ENCODE peak calls at places on chromosomes 5 and 9, in five cellular contexts. One of them, this sample, is unnamed.

GRCh38 chr9:123234853-123235252 is 33.5 kb downstream of the STRBP start:
- DNase-seq in bronchial epithelial cell: no peak
- DNase-seq in SJSA1: no peak
- DNase-seq in mammary epithelial cell: no peak
- DNase-seq in SK-N-MC: no peak
- DNase-seq in this sample: no peak

GRCh38 chr9:19009566-19009965 is 23.4 kb downstream of the SAXO1 start:
- DNase-seq in bronchial epithelial cell: no peak
- DNase-seq in SJSA1: no peak
- DNase-seq in mammary epithelial cell: no peak
- DNase-seq in SK-N-MC: no peak
- DNase-seq in this sample: no peak

GRCh38 chr5:116681334-116682013 is 106.9 kb upstream of the SEMA6A start:
- DNase-seq in bronchial epithelial cell: no peak
- DNase-seq in SJSA1: no peak
- DNase-seq in mammary epithelial cell: no peak
- DNase-seq in SK-N-MC: no peak
- DNase-seq in this sample: no peak

GRCh38 chr5:135582099-135582781 is 3.4 kb upstream of the CXCL14 start:
- DNase-seq in bronchial epithelial cell: no peak
- DNase-seq in SJSA1: no peak
- DNase-seq in mammary epithelial cell: no peak
- DNase-seq in SK-N-MC: no peak
- DNase-seq in this sample: no peak

GRCh38 chr5:9245071-9245470 is 300.8 kb downstream of the SEMA5A start:
- DNase-seq in bronchial epithelial cell: no peak
- DNase-seq in SJSA1: no peak
- DNase-seq in mammary epithelial cell: peak
- DNase-seq in SK-N-MC: no peak
- DNase-seq in this sample: no peak

GRCh38 chr5:53878015-53878414 is 317.6 kb downstream of the NDUFS4 start:
- DNase-seq in bronchial epithelial cell: no peak
- DNase-seq in SJSA1: no peak
- DNase-seq in mammary epithelial cell: no peak
- DNase-seq in SK-N-MC: no peak
- DNase-seq in this sample: no peak

GRCh38 chr5:77102549-77102948 is 15.5 kb upstream of the ZBED3 start:
- DNase-seq in bronchial epithelial cell: no peak
- DNase-seq in SJSA1: no peak
- DNase-seq in mammary epithelial cell: no peak
- DNase-seq in SK-N-MC: no peak
- DNase-seq in this sample: no peak

GRCh38 chr5:142316051-142316450 is 8.8 kb downstream of the SPRY4 start:
- DNase-seq in bronchial epithelial cell: no peak
- DNase-seq in SJSA1: peak
- DNase-seq in mammary epithelial cell: no peak
- DNase-seq in SK-N-MC: peak
- DNase-seq in this sample: no peak

GRCh38 chr5:13250450-13251291 is 693.8 kb downstream of the DNAH5 start:
- DNase-seq in bronchial epithelial cell: peak
- DNase-seq in SJSA1: no peak
- DNase-seq in mammary epithelial cell: no peak
- DNase-seq in SK-N-MC: no peak
- DNase-seq in this sample: no peak

GRCh38 chr9:107119294-107119693 is 163.8 kb upstream of the RAD23B start:
- DNase-seq in bronchial epithelial cell: no peak
- DNase-seq in SJSA1: no peak
- DNase-seq in mammary epithelial cell: no peak
- DNase-seq in SK-N-MC: no peak
- DNase-seq in this sample: no peak

GRCh38 chr5:150422758-150423157 is 10.0 kb upstream of the CD74 start:
- DNase-seq in bronchial epithelial cell: no peak
- DNase-seq in SJSA1: no peak
- DNase-seq in mammary epithelial cell: no peak
- DNase-seq in SK-N-MC: no peak
- DNase-seq in this sample: no peak

GRCh38 chr9:135814421-135814820 is 92.9 kb downstream of the CAMSAP1 start:
- DNase-seq in bronchial epithelial cell: no peak
- DNase-seq in SJSA1: no peak
- DNase-seq in mammary epithelial cell: no peak
- DNase-seq in SK-N-MC: no peak
- DNase-seq in this sample: no peak

GRCh38 chr5:137145726-137146125 is 353.4 kb downstream of the SPOCK1 start:
- DNase-seq in bronchial epithelial cell: peak
- DNase-seq in SJSA1: peak
- DNase-seq in mammary epithelial cell: no peak
- DNase-seq in SK-N-MC: no peak
- DNase-seq in this sample: no peak

GRCh38 chr9:78300209-78300608 is 3.3 kb downstream of the PSAT1 start:
- DNase-seq in bronchial epithelial cell: no peak
- DNase-seq in SJSA1: no peak
- DNase-seq in mammary epithelial cell: no peak
- DNase-seq in SK-N-MC: no peak
- DNase-seq in this sample: no peak

GRCh38 chr5:124871299-124871698 is 124.9 kb upstream of the ZNF608 start:
- DNase-seq in bronchial epithelial cell: peak
- DNase-seq in SJSA1: no peak
- DNase-seq in mammary epithelial cell: peak
- DNase-seq in SK-N-MC: no peak
- DNase-seq in this sample: peak

GRCh38 chr5:53037141-53037859 is 48.1 kb downstream of the ITGA2 start:
- DNase-seq in bronchial epithelial cell: peak
- DNase-seq in SJSA1: peak
- DNase-seq in mammary epithelial cell: peak
- DNase-seq in SK-N-MC: no peak
- DNase-seq in this sample: no peak

GRCh38 chr5:15524712-15525111 is 24.7 kb downstream of the FBXL7 start:
- DNase-seq in bronchial epithelial cell: no peak
- DNase-seq in SJSA1: no peak
- DNase-seq in mammary epithelial cell: no peak
- DNase-seq in SK-N-MC: no peak
- DNase-seq in this sample: no peak

GRCh38 chr5:170552486-170553122 is 48.8 kb downstream of the KCNIP1 start:
- DNase-seq in bronchial epithelial cell: no peak
- DNase-seq in SJSA1: peak
- DNase-seq in mammary epithelial cell: no peak
- DNase-seq in SK-N-MC: no peak
- DNase-seq in this sample: peak

GRCh38 chr5:124519396-124519795 is 227.0 kb downstream of the ZNF608 start:
- DNase-seq in bronchial epithelial cell: peak
- DNase-seq in SJSA1: peak
- DNase-seq in mammary epithelial cell: peak
- DNase-seq in SK-N-MC: no peak
- DNase-seq in this sample: peak

GRCh38 chr5:165881259-165881658 is 2375.8 kb downstream of the MAT2B start:
- DNase-seq in bronchial epithelial cell: no peak
- DNase-seq in SJSA1: no peak
- DNase-seq in mammary epithelial cell: no peak
- DNase-seq in SK-N-MC: no peak
- DNase-seq in this sample: no peak

GRCh38 chr9:24939099-24939850 is 393.6 kb upstream of the IZUMO3 start:
- DNase-seq in bronchial epithelial cell: no peak
- DNase-seq in SJSA1: no peak
- DNase-seq in mammary epithelial cell: no peak
- DNase-seq in SK-N-MC: no peak
- DNase-seq in this sample: no peak
- H3K4me3 ChIP-seq in bronchial epithelial cell: no peak
- H3K4me3 ChIP-seq in SJSA1: no peak
- H3K4me3 ChIP-seq in mammary epithelial cell: no peak
- H3K4me3 ChIP-seq in SK-N-MC: no peak
- H3K4me3 ChIP-seq in this sample: no peak

GRCh38 chr5:79070002-79070567 is 518 bp downstream of the BHMT2 start:
- DNase-seq in bronchial epithelial cell: no peak
- DNase-seq in SJSA1: no peak
- DNase-seq in mammary epithelial cell: no peak
- DNase-seq in SK-N-MC: no peak
- DNase-seq in this sample: no peak

GRCh38 chr5:79074641-79075040 is 5.1 kb downstream of the BHMT2 start:
- DNase-seq in bronchial epithelial cell: peak
- DNase-seq in SJSA1: peak
- DNase-seq in mammary epithelial cell: peak
- DNase-seq in SK-N-MC: no peak
- DNase-seq in this sample: peak

GRCh38 chr5:79069488-79070001 is at the start of the genes BHMT2 and DMGDH:
- DNase-seq in bronchial epithelial cell: no peak
- DNase-seq in SJSA1: no peak
- DNase-seq in mammary epithelial cell: no peak
- DNase-seq in SK-N-MC: no peak
- DNase-seq in this sample: no peak
- H3K4me3 ChIP-seq in bronchial epithelial cell: no peak
- H3K4me3 ChIP-seq in SJSA1: no peak
- H3K4me3 ChIP-seq in mammary epithelial cell: peak
- H3K4me3 ChIP-seq in SK-N-MC: no peak
- H3K4me3 ChIP-seq in this sample: peak

DNA sequence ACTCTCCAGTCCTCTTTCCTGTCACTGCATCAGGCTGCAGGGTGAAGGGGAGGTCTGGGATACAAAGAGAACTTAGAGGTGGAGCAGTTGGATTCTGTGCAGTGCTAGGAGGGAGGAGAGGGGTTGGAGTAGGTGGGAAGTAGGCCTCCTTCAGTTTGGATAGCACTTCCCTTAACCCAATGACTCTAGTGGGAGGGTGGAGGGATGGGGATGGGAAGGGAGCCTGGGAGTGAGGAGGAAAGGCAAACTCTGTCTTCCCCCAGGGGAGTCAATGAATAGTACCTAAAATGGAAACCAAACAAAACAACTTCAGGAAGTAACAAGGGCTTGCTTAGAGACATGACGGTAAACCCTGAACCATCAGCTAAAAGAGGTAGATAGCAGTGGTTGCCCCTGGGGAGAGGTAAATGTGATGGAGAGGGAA is 30.7 kb downstream of the GSN start:
- DNase-seq in bronchial epithelial cell: peak
- DNase-seq in SJSA1: no peak
- DNase-seq in mammary epithelial cell: no peak
- DNase-seq in SK-N-MC: no peak
- DNase-seq in this sample: no peak
- H3K4me3 ChIP-seq in bronchial epithelial cell: no peak
- H3K4me3 ChIP-seq in SJSA1: no peak
- H3K4me3 ChIP-seq in mammary epithelial cell: no peak
- H3K4me3 ChIP-seq in SK-N-MC: no peak
- H3K4me3 ChIP-seq in this sample: no peak

DNA sequence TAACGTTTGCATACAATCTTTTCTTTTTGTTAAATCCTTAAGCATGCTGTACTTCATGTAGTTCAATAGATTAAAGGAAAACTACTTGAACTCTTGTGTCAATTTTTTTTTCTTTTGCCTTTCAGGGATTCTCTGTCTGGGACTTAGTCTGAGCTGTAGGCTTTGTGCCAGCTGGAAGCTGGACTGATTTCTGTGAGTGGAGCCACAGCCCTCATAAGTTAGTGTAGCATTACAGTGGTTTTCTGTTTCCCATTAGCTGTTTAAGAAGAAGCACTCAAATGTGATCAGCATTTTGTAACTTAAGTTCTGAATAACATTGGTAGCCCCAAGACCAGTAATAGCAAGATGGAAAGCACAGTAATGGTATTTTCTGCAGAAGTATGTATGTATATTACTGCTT is 330.6 kb upstream of the MEF2C start:
- DNase-seq in bronchial epithelial cell: no peak
- DNase-seq in SJSA1: no peak
- DNase-seq in mammary epithelial cell: no peak
- DNase-seq in SK-N-MC: no peak
- DNase-seq in this sample: peak
- H3K4me3 ChIP-seq in bronchial epithelial cell: no peak
- H3K4me3 ChIP-seq in SJSA1: no peak
- H3K4me3 ChIP-seq in mammary epithelial cell: no peak
- H3K4me3 ChIP-seq in SK-N-MC: no peak
- H3K4me3 ChIP-seq in this sample: no peak

DNA sequence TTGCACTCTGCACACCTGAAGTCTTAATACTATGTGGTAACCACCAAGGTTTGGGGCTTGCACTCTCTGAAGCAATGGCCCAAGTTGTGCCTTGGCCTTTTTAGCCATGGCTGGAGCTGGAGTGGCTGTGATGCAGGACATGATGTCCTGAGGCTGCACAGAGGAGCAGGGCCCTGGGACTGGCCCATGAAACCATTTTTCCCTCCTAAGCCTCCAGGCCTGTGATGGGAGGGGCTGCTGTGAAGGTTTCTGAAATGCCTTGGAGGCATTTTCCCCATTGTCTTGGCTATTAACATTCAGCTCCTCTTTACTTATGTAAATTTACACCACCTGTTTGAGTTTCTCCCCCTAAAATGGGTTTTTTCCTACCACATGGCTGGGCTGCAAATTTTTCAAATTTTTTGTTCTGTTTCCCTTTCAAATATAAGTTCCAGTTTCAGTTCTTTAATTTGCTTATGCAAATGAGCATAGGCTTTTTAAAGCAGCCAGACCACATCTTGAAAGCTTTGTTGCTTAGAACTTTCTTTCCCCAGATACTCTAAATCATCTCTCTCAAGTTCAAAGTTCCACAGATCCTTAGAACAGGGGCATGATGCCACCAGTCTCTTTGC is 237.4 kb upstream of the DMAC1 start:
- DNase-seq in bronchial epithelial cell: no peak
- DNase-seq in SJSA1: no peak
- DNase-seq in mammary epithelial cell: no peak
- DNase-seq in SK-N-MC: no peak
- DNase-seq in this sample: no peak
- H3K4me3 ChIP-seq in bronchial epithelial cell: no peak
- H3K4me3 ChIP-seq in SJSA1: no peak
- H3K4me3 ChIP-seq in mammary epithelial cell: no peak
- H3K4me3 ChIP-seq in SK-N-MC: no peak
- H3K4me3 ChIP-seq in this sample: no peak

This sample was measured in AG04449.